ENCODE peak calls at places on chromosomes 5 and 9, in four cellular contexts. C, H, E and B are unnamed samples.

GRCh38 chr5:122493091-122493775 is 181.2 kb downstream of the SNCAIP start:
- DNase-seq in C (no peak), H (peak; percentile 48), E (no peak), B (peak; percentile 37)

GRCh38 chr9:91127653-91128052 is 234.1 kb downstream of the AUH start:
- DNase-seq in C (no peak), H (no peak), E (no peak), B (no peak)

GRCh38 chr9:99947395-99947794 is 40.9 kb downstream of the STX17 start:
- DNase-seq in C (no peak), H (no peak), E (peak; percentile 60), B (no peak)

GRCh38 chr5:163306421-163306820 is 131.0 kb upstream of the CCNG1 start:
- DNase-seq in C (no peak), H (no peak), E (peak; percentile 62), B (no peak)

GRCh38 chr5:155943516-155944407 is 383.2 kb upstream of the SGCD start:
- DNase-seq in C (peak; percentile 11), H (peak; percentile 53), E (peak; percentile 77), B (peak; percentile 17)

GRCh38 chr5:119347996-119348395 is 7.8 kb upstream of the TNFAIP8 start:
- DNase-seq in C (no peak), H (no peak), E (no peak), B (no peak)

GRCh38 chr9:89821081-89821480 is 216.3 kb downstream of the GADD45G start:
- DNase-seq in C (no peak), H (peak; percentile 34), E (peak; percentile 55), B (no peak)

GRCh38 chr9:97830884-97831829 is 21.9 kb upstream of the FOXE1 start:
- DNase-seq in C (no peak), H (no peak), E (peak; percentile 45), B (no peak)

GRCh38 chr5:30040483-30041116 is 1152.9 kb upstream of the CDH6 start:
- DNase-seq in C (no peak), H (no peak), E (peak; percentile 87), B (no peak)

GRCh38 chr9:125771037-125771436 is 23.9 kb downstream of the PBX3 start:
- DNase-seq in C (no peak), H (no peak), E (no peak), B (no peak)

GRCh38 chr5:177301503-177302165 is 1.9 kb downstream of the RAB24 start:
- DNase-seq in C (no peak), H (peak; percentile 80), E (no peak), B (peak; percentile 89)

GRCh38 chr5:6873359-6873758 is 160.1 kb downstream of the TENT4A start:
- DNase-seq in C (no peak), H (no peak), E (no peak), B (no peak)

GRCh38 chr5:79954620-79955019 is 36.4 kb downstream of the MTX3 start:
- DNase-seq in C (no peak), H (no peak), E (no peak), B (no peak)

GRCh38 chr9:113349044-113349433 is 302 bp upstream of the BSPRY start:
- DNase-seq in C (no peak), H (no peak), E (peak; percentile 57), B (no peak)

GRCh38 chr9:128923493-128923883 is 2.7 kb downstream of the PHYHD1 start:
- DNase-seq in C (no peak), H (no peak), E (no peak), B (no peak)

GRCh38 chr9:106920701-106921283 is 57.8 kb downstream of the ZNF462 start:
- DNase-seq in C (no peak), H (no peak), E (no peak), B (no peak)